ENCODE peak calls at places on chromosome 3, in nine cellular contexts. T, O, A, Q, U, X, F, B and V are unnamed samples.
A peak's percentile ranks its signal among the peaks of the same experiment; 100 is the strongest.

GRCh38 chr3:170079466-170080165 is 41.8 kb downstream of the GPR160 start:
- DNase-seq in A (no peak), B (no peak), Q (no peak), T (no peak), U (no peak), O (no peak), F (peak; percentile 19), X (no peak), V (no peak)

GRCh38 chr3:129015388-129016105 is 14.4 kb downstream of the EFCC1 start:
- DNase-seq in T (no peak), Q (no peak), X (no peak), U (no peak), F (no peak), A (no peak), B (peak; percentile 47), O (peak; percentile 97), V (no peak)

GRCh38 chr3:155233213-155233612 is 60.3 kb downstream of the STRIT1 start:
- DNase-seq in U (peak; percentile 93), O (peak; percentile 14), A (no peak), T (no peak), X (no peak), F (peak; percentile 45), B (peak; percentile 78), Q (no peak), V (no peak)

GRCh38 chr3:69739204-69740102 is at the start of gene MITF:
- DNase-seq in F (peak; percentile 95), Q (no peak), T (peak; percentile 90), A (no peak), U (peak; percentile 80), B (peak; percentile 94), O (peak; percentile 94), X (peak; percentile 93), V (peak; percentile 95)

GRCh38 chr3:29170894-29171582 is 109.8 kb upstream of the RBMS3 start:
- DNase-seq in X (no peak), U (no peak), B (peak; percentile 64), A (no peak), Q (no peak), F (no peak), O (peak; percentile 42), T (no peak), V (no peak)

GRCh38 chr3:45965281-45966052 is 22.2 kb downstream of the CXCR6 start:
- DNase-seq in Q (no peak), T (no peak), U (no peak), A (no peak), O (no peak), F (no peak), B (no peak), X (no peak), V (no peak)

GRCh38 chr3:141328286-141329166 is 39.8 kb upstream of the ZBTB38 start:
- DNase-seq in Q (no peak), F (no peak), X (no peak), O (no peak), U (no peak), A (no peak), T (no peak), B (no peak), V (no peak)

GRCh38 chr3:151155409-151156128 is 47.4 kb downstream of the GPR171 start:
- DNase-seq in F (no peak), Q (no peak), O (no peak), U (no peak), A (no peak), X (no peak), B (no peak), T (peak; percentile 42), V (no peak)

GRCh38 chr3:36305929-36306520 is 74.3 kb upstream of the STAC start:
- DNase-seq in A (no peak), F (no peak), Q (no peak), O (no peak), T (no peak), X (no peak), U (peak; percentile 74), B (no peak), V (no peak)

GRCh38 chr3:194986208-194987043 is 284.5 kb downstream of the XXYLT1 start:
- DNase-seq in Q (peak; percentile 61), A (no peak), F (no peak), U (peak; percentile 88), O (no peak), T (no peak), B (no peak), X (no peak), V (no peak)

DNA sequence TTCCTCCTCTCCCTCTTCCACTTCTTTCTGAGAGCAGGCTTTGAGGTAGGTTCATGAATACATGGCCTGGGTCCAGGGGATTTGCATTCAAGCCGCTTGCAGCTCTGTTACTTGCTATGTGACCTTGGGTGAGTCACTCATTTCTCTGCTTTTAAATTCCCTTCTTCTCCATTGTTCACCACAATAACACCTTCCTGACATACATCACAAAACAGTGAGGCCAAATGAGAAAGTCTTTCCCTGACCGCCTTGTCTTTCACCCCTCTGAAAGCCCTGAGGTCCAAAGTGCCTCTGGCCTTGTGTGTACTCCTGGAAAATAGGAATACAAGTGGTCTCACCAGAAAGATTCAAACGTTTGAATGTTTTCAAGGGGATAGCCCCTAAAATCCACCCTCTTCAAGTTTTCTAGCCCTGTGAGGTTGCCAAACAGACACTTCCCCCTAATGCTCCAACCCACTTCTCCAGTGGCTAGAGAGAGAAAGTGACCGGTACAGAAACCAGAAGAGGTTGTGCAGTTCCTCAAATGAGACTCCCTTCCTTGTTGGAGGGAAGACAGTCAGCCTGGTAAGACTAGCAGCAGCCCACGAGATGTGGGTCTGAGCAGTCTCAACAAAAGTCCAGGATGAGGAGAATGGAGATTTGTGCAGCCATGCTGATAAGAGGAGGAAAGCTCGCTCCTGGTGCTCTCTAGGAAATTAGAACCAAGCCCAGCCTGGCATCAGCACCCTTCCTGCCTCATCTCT is 222.9 kb upstream of the TPRG1 start:
- DNase-seq in B (peak; percentile 91), T (no peak), U (peak; percentile 87), O (peak; percentile 89), A (no peak), F (peak; percentile 67), Q (peak; percentile 84), X (no peak), V (no peak)
- H2AFZ ChIP-seq in B (no peak overlapping the region), T (peak overlapping the region; percentile 94), U (peak overlapping the region; percentile 88), O (peak overlapping the region; percentile 16), A (no peak overlapping the region), F (peak overlapping the region; percentile 45), Q (peak overlapping the region; percentile 48), X (no peak overlapping the region), V (no peak overlapping the region)

GRCh38 chr3:38036906-38037305 is 2.1 kb upstream of the DLEC1 start:
- DNase-seq in O (no peak), F (no peak), A (no peak), B (no peak), T (no peak), U (no peak), X (no peak), Q (no peak), V (no peak)
- H2AFZ ChIP-seq in O (no peak overlapping the region), F (no peak overlapping the region), A (no peak overlapping the region), B (no peak overlapping the region), T (no peak overlapping the region), U (no peak overlapping the region), X (no peak overlapping the region), Q (no peak overlapping the region), V (no peak overlapping the region)

GRCh38 chr3:152196782-152197181 is 71.9 kb upstream of the MBNL1 start:
- DNase-seq in O (no peak), Q (no peak), F (no peak), X (peak; percentile 70), U (no peak), A (peak; percentile 61), T (no peak), B (no peak), V (no peak)
- H2AFZ ChIP-seq in O (no peak overlapping the region), Q (no peak overlapping the region), F (no peak overlapping the region), X (peak overlapping the region; percentile 65), U (peak overlapping the region; percentile 24), A (no peak overlapping the region), T (no peak overlapping the region), B (no peak overlapping the region), V (no peak overlapping the region)

GRCh38 chr3:59286791-59287531 is 237.1 kb upstream of the CFAP20DC start:
- DNase-seq in X (no peak), Q (no peak), O (no peak), F (peak; percentile 29), B (peak; percentile 90), T (no peak), U (peak; percentile 64), A (no peak), V (no peak)

GRCh38 chr3:59290358-59290757 is 240.5 kb upstream of the CFAP20DC start:
- DNase-seq in Q (no peak), A (no peak), B (no peak), F (no peak), X (no peak), T (no peak), O (no peak), U (peak; percentile 34), V (no peak)

DNA sequence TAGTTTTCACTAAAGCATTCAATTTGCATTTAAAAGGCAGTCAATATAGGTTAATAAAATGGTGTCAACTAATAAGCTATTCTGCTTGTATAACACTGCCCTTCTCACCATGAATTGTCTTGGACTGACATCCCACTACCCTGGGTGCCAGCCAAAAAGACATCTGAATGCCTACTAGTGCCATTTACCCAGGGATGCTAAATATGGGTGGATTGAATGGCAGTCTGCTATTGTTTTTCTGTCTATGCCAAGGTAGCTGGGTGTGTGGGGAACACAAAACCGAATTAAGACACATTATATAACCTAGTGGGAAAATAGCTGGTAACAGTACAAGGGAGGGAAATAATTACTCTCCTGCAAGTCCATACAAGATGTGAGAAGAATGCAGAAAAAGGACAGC is 240.0 kb upstream of the CFAP20DC start:
- DNase-seq in X (no peak), T (no peak), U (no peak), A (no peak), O (no peak), B (no peak), F (no peak), Q (no peak), V (no peak)
- H2AFZ ChIP-seq in X (no peak overlapping the region), T (no peak overlapping the region), U (no peak overlapping the region), A (no peak overlapping the region), O (no peak overlapping the region), B (no peak overlapping the region), F (no peak overlapping the region), Q (no peak overlapping the region), V (no peak overlapping the region)

GRCh38 chr3:138933981-138934691 is 12.8 kb downstream of the FOXL2 start:
- DNase-seq in Q (no peak), T (no peak), A (no peak), U (no peak), O (peak; percentile 73), B (no peak), X (no peak), F (no peak), V (no peak)

GRCh38 chr3:138936763-138937689 is 9.9 kb downstream of the FOXL2 start:
- DNase-seq in U (no peak), A (no peak), X (no peak), B (no peak), O (no peak), F (no peak), Q (no peak), T (peak; percentile 36), V (no peak)

GRCh38 chr3:138935505-138935863 is 11.5 kb downstream of the FOXL2 start:
- DNase-seq in A (no peak), F (no peak), U (peak; percentile 4), X (no peak), Q (no peak), O (no peak), B (no peak), T (no peak), V (no peak)

GRCh38 chr3:138935864-138936762 is 10.8 kb downstream of the FOXL2 start:
- DNase-seq in X (peak; percentile 57), A (peak; percentile 64), Q (no peak), O (peak; percentile 59), U (peak; percentile 71), F (peak; percentile 74), B (peak; percentile 49), T (peak; percentile 85), V (peak; percentile 89)

GRCh38 chr3:138933068-138933668 is 13.8 kb downstream of the FOXL2 start:
- DNase-seq in O (no peak), F (no peak), A (no peak), X (no peak), B (no peak), T (no peak), Q (no peak), U (no peak), V (no peak)
- H2AFZ ChIP-seq in O (no peak overlapping the region), F (no peak overlapping the region), A (no peak overlapping the region), X (no peak overlapping the region), B (no peak overlapping the region), T (no peak overlapping the region), Q (no peak overlapping the region), U (no peak overlapping the region), V (no peak overlapping the region)